ENCODE peak calls at places on chromosomes 3 and 15, in four cellular contexts. One of them, this sample, is unnamed.

GRCh38 chr15:80508783-80509182 is 104.6 kb downstream of the ARNT2 start:
- DNase-seq in psoas muscle: no peak
- DNase-seq in cardiac muscle cell: no peak
- DNase-seq in HFF-Myc: no peak
- DNase-seq in this sample: no peak

GRCh38 chr3:139934557-139935070 is 371 bp upstream of the CLSTN2 start:
- DNase-seq in psoas muscle: peak
- DNase-seq in HFF-Myc: no peak
- DNase-seq in cardiac muscle cell: peak
- DNase-seq in this sample: no peak

GRCh38 chr3:54670269-54671000 is 257.4 kb downstream of the LRTM1 start:
- DNase-seq in cardiac muscle cell: no peak
- DNase-seq in HFF-Myc: no peak
- DNase-seq in psoas muscle: no peak
- DNase-seq in this sample: no peak

GRCh38 chr3:100041328-100041749 is 73.0 kb downstream of the FILIP1L start:
- DNase-seq in HFF-Myc: peak
- DNase-seq in cardiac muscle cell: peak
- DNase-seq in psoas muscle: no peak
- DNase-seq in this sample: no peak

GRCh38 chr15:79918278-79918677 is 21.5 kb upstream of the MTHFS start:
- DNase-seq in HFF-Myc: no peak
- DNase-seq in cardiac muscle cell: no peak
- DNase-seq in psoas muscle: no peak
- DNase-seq in this sample: no peak

GRCh38 chr3:15476378-15476777 is 45.1 kb downstream of the COLQ start:
- DNase-seq in HFF-Myc: no peak
- DNase-seq in psoas muscle: no peak
- DNase-seq in cardiac muscle cell: peak
- DNase-seq in this sample: no peak

GRCh38 chr3:56772926-56773587 is 28.7 kb downstream of the ARHGEF3 start:
- DNase-seq in psoas muscle: no peak
- DNase-seq in cardiac muscle cell: no peak
- DNase-seq in HFF-Myc: no peak
- DNase-seq in this sample: no peak

GRCh38 chr3:146969356-146969755 is 364.2 kb upstream of the PLSCR5 start:
- DNase-seq in psoas muscle: no peak
- DNase-seq in cardiac muscle cell: peak
- DNase-seq in HFF-Myc: no peak
- DNase-seq in this sample: no peak

GRCh38 chr3:24145981-24146822 is 201.1 kb downstream of the NR1D2 start:
- DNase-seq in HFF-Myc: peak
- DNase-seq in psoas muscle: no peak
- DNase-seq in cardiac muscle cell: peak
- DNase-seq in this sample: no peak

GRCh38 chr15:94262201-94262600 is 30.8 kb downstream of the MCTP2 start:
- DNase-seq in psoas muscle: no peak
- DNase-seq in cardiac muscle cell: no peak
- DNase-seq in HFF-Myc: no peak
- DNase-seq in this sample: no peak

GRCh38 chr15:78950343-78950742 is 5.5 kb upstream of the CTSH start:
- DNase-seq in cardiac muscle cell: no peak
- DNase-seq in psoas muscle: no peak
- DNase-seq in HFF-Myc: no peak
- DNase-seq in this sample: no peak

GRCh38 chr15:100772478-100773378 is 106.9 kb upstream of the ALDH1A3 start:
- DNase-seq in cardiac muscle cell: no peak
- DNase-seq in psoas muscle: no peak
- DNase-seq in HFF-Myc: no peak
- DNase-seq in this sample: no peak

GRCh38 chr3:44098666-44099065 is 143.0 kb upstream of the TOPAZ1 start:
- DNase-seq in cardiac muscle cell: no peak
- DNase-seq in psoas muscle: no peak
- DNase-seq in HFF-Myc: no peak
- DNase-seq in this sample: no peak

GRCh38 chr15:65778269-65778668 is 13.8 kb downstream of the DENND4A start:
- DNase-seq in cardiac muscle cell: no peak
- DNase-seq in HFF-Myc: no peak
- DNase-seq in psoas muscle: no peak
- DNase-seq in this sample: no peak

GRCh38 chr3:100496711-100497261 is 4.4 kb downstream of the TMEM45A start:
- DNase-seq in cardiac muscle cell: peak
- DNase-seq in psoas muscle: no peak
- DNase-seq in HFF-Myc: no peak
- DNase-seq in this sample: no peak

GRCh38 chr3:73485877-73486311 is 138.8 kb downstream of the PDZRN3 start:
- DNase-seq in cardiac muscle cell: no peak
- DNase-seq in psoas muscle: no peak
- DNase-seq in HFF-Myc: no peak
- DNase-seq in this sample: no peak

GRCh38 chr3:163033652-163034051 is 1537.0 kb downstream of the OTOL1 start:
- DNase-seq in cardiac muscle cell: no peak
- DNase-seq in HFF-Myc: no peak
- DNase-seq in psoas muscle: no peak
- DNase-seq in this sample: no peak

GRCh38 chr15:48861813-48862431 is 16.0 kb upstream of the EID1 start:
- DNase-seq in cardiac muscle cell: peak
- DNase-seq in psoas muscle: no peak
- DNase-seq in HFF-Myc: peak
- DNase-seq in this sample: peak

GRCh38 chr15:78625621-78626280 is 5.0 kb upstream of the CHRNA3 start:
- DNase-seq in cardiac muscle cell: no peak
- DNase-seq in HFF-Myc: no peak
- DNase-seq in psoas muscle: no peak
- DNase-seq in this sample: no peak

GRCh38 chr3:119295816-119296484 is 1.8 kb downstream of the ARHGAP31 start:
- DNase-seq in psoas muscle: no peak
- DNase-seq in cardiac muscle cell: no peak
- DNase-seq in HFF-Myc: no peak
- DNase-seq in this sample: no peak

GRCh38 chr3:27728195-27729087 is 6.3 kb upstream of the EOMES start:
- DNase-seq in cardiac muscle cell: no peak
- DNase-seq in HFF-Myc: no peak
- DNase-seq in psoas muscle: no peak
- DNase-seq in this sample: peak

GRCh38 chr3:128176270-128176831 is 23.1 kb downstream of the EEFSEC start:
- DNase-seq in cardiac muscle cell: no peak
- DNase-seq in HFF-Myc: no peak
- DNase-seq in psoas muscle: no peak
- DNase-seq in this sample: no peak

GRCh38 chr3:194423317-194423716 is 24.3 kb upstream of the GP5 start:
- DNase-seq in HFF-Myc: no peak
- DNase-seq in cardiac muscle cell: no peak
- DNase-seq in psoas muscle: no peak
- DNase-seq in this sample: no peak

GRCh38 chr3:172332256-172333041 is 115.8 kb downstream of the GHSR start:
- DNase-seq in cardiac muscle cell: peak
- DNase-seq in HFF-Myc: peak
- DNase-seq in psoas muscle: no peak
- DNase-seq in this sample: peak

GRCh38 chr15:25864966-25865365 is 1.8 kb upstream of the ATP10A start:
- DNase-seq in psoas muscle: no peak
- DNase-seq in HFF-Myc: no peak
- DNase-seq in cardiac muscle cell: no peak
- DNase-seq in this sample: no peak

GRCh38 chr3:96814581-96815567 is at the start of gene EPHA6:
- DNase-seq in HFF-Myc: no peak
- DNase-seq in psoas muscle: peak
- DNase-seq in cardiac muscle cell: no peak
- DNase-seq in this sample: no peak

GRCh38 chr3:126990890-126991289 is 8.0 kb downstream of the PLXNA1 start:
- DNase-seq in psoas muscle: no peak
- DNase-seq in cardiac muscle cell: no peak
- DNase-seq in HFF-Myc: no peak
- DNase-seq in this sample: no peak

DNA sequence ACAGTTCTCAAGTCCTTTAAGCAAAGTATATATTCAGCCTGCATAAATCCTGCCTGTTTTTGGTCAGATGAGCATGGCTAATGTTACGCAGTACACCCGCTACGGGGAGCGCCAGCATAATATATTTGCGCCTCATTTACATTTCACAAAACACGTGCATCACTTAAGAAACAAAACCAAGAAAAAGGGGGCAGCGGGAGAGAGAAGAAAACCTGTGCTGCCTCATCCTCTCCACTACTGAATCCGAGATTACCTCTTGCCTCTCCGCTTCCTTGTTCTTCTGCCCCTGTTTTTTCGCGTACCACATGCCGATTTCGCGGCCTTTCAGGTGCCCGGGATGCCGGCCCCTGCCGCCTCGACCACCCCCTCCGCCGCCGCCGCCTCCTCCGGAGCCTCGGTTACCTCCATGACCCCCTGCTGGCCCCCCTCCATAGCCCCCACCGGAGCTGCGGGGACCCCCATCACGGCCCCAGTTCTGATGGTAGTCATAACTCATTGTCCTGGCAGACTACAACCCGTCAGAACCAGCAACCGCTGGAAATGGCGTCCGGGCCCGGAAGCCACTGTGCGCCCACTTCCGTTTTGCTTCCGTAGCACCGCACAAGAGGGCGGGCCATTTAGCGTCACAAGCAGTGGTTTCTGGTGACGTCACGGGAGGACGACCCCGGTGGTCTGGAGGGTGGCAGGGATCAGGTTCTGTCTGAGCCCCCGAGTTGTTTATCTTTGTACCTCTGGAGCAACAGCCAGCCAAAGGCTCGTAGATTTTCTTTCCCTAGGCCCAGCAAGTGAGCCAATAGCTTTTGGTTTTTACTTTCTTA is at the start of gene DHX36:
- DNase-seq in HFF-Myc: peak
- DNase-seq in psoas muscle: peak
- DNase-seq in cardiac muscle cell: peak
- DNase-seq in this sample: peak
- TF ChIP-seq CTCF in HFF-Myc: no peak
- TF ChIP-seq CTCF in psoas muscle: no peak
- TF ChIP-seq CTCF in cardiac muscle cell: no peak
- TF ChIP-seq CTCF in this sample: no peak

GRCh38 chr3:53196575-53197407 is 35.8 kb downstream of the PRKCD start:
- DNase-seq in HFF-Myc: peak
- DNase-seq in cardiac muscle cell: peak
- DNase-seq in psoas muscle: no peak
- DNase-seq in this sample: no peak

GRCh38 chr3:53199834-53200233 is 38.8 kb downstream of the PRKCD start:
- DNase-seq in cardiac muscle cell: no peak
- DNase-seq in psoas muscle: no peak
- DNase-seq in HFF-Myc: no peak
- DNase-seq in this sample: no peak

GRCh38 chr3:53198996-53199395 is 38.0 kb downstream of the PRKCD start:
- DNase-seq in HFF-Myc: no peak
- DNase-seq in psoas muscle: no peak
- DNase-seq in cardiac muscle cell: no peak
- DNase-seq in this sample: no peak

GRCh38 chr3:53200501-53201189 is 39.6 kb downstream of the PRKCD start:
- DNase-seq in psoas muscle: no peak
- DNase-seq in HFF-Myc: no peak
- DNase-seq in cardiac muscle cell: no peak
- DNase-seq in this sample: no peak

GRCh38 chr3:53198256-53198977 is 37.4 kb downstream of the PRKCD start:
- DNase-seq in psoas muscle: no peak
- DNase-seq in cardiac muscle cell: no peak
- DNase-seq in HFF-Myc: no peak
- DNase-seq in this sample: no peak
- TF ChIP-seq CTCF in psoas muscle: no peak
- TF ChIP-seq CTCF in cardiac muscle cell: peak
- TF ChIP-seq CTCF in HFF-Myc: peak
- TF ChIP-seq CTCF in this sample: no peak

DNA sequence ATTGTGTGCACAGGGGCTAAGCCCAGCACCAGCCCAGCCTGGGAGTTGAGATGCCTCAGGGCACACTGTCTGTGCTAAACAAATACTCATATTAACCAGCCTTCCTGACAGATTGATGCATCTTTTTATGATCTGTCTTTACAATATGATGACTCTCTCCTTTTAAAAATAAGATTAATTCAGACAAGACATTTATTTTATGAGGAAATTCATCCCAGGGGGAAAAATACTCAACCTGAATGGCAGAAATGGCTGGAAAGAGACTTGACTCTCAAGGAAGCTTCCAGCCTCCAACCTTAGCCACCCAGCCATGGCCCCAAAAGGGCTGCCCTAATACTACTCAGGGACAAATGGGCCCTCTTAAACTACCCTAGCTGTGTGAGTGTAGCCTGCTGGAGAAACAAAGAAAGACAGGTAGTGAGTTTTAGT is 46.9 kb downstream of the NOX5 start:
- DNase-seq in psoas muscle: no peak
- DNase-seq in HFF-Myc: no peak
- DNase-seq in cardiac muscle cell: no peak
- DNase-seq in this sample: no peak
- TF ChIP-seq CTCF in psoas muscle: no peak
- TF ChIP-seq CTCF in HFF-Myc: no peak
- TF ChIP-seq CTCF in cardiac muscle cell: no peak
- TF ChIP-seq CTCF in this sample: no peak

GRCh38 chr3:185465471-185465870 is 33.4 kb downstream of the TMEM41A start:
- DNase-seq in HFF-Myc: no peak
- DNase-seq in cardiac muscle cell: no peak
- DNase-seq in psoas muscle: no peak
- DNase-seq in this sample: no peak

GRCh38 chr3:185457376-185457775 is 41.5 kb downstream of the TMEM41A start:
- DNase-seq in psoas muscle: no peak
- DNase-seq in cardiac muscle cell: no peak
- DNase-seq in HFF-Myc: no peak
- DNase-seq in this sample: no peak

GRCh38 chr3:185460283-185460682 is 38.6 kb downstream of the TMEM41A start:
- DNase-seq in HFF-Myc: no peak
- DNase-seq in cardiac muscle cell: no peak
- DNase-seq in psoas muscle: no peak
- DNase-seq in this sample: no peak

GRCh38 chr3:185455860-185456259 is 43.0 kb downstream of the TMEM41A start:
- DNase-seq in psoas muscle: no peak
- DNase-seq in cardiac muscle cell: no peak
- DNase-seq in HFF-Myc: no peak
- DNase-seq in this sample: no peak

DNA sequence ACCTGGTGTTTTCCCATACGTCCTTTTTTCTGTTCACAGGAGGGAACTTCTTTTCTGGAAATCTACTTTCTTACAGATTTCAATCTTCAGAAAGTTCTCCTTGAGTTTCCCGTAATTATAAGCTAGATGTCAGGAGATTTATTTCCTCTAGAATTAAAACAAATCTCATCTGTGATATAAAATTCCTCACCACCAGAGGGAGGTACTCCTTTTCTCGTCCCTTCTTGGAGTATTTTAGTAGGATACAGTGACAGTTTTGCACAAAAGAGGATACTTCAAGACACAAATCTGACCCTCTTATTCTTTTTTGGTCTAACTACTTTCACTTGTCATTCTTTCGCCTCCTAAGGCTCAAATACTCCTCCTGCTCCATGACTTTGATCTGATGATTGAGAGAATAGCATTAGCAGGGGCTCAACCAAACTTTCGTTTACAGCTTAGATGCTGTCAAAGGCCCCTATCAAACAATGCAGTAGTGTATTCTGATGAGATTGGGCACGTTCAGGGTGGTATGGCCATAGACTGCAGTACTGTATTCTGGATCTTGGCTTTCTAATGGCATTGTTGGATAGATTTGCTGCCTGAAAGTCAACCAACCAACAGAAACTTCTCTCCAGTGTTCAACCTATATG is 38.0 kb downstream of the TMEM41A start:
- DNase-seq in HFF-Myc: no peak
- DNase-seq in psoas muscle: no peak
- DNase-seq in cardiac muscle cell: peak
- DNase-seq in this sample: no peak
- TF ChIP-seq CTCF in HFF-Myc: peak
- TF ChIP-seq CTCF in psoas muscle: no peak
- TF ChIP-seq CTCF in cardiac muscle cell: peak
- TF ChIP-seq CTCF in this sample: no peak

GRCh38 chr3:52295809-52296208 is 8.2 kb downstream of the GLYCTK start:
- DNase-seq in cardiac muscle cell: no peak
- DNase-seq in HFF-Myc: no peak
- DNase-seq in psoas muscle: peak
- DNase-seq in this sample: no peak
- TF ChIP-seq CTCF in cardiac muscle cell: no peak
- TF ChIP-seq CTCF in HFF-Myc: no peak
- TF ChIP-seq CTCF in psoas muscle: no peak
- TF ChIP-seq CTCF in this sample: no peak